ENCODE peak calls at places on chromosomes 6 and 20, in ten cellular contexts. One of them, this sample, is unnamed.

GRCh38 chr6:33140556-33140955 is 51.7 kb downstream of the COL11A2 start:
- DNase-seq in ovary: no peak
- DNase-seq in cardiac muscle cell: no peak
- DNase-seq in mammary epithelial cell: no peak
- DNase-seq in right atrium auricular region: no peak
- DNase-seq in PC-3: no peak
- DNase-seq in psoas muscle: no peak
- DNase-seq in CD8-positive, alpha-beta T cell: no peak
- DNase-seq in MM.1S: no peak
- DNase-seq in astrocyte of the spinal cord: no peak
- DNase-seq in this sample: no peak

GRCh38 chr20:12113468-12114371 is 196.0 kb downstream of the BTBD3 start:
- DNase-seq in ovary: no peak
- DNase-seq in cardiac muscle cell: no peak
- DNase-seq in mammary epithelial cell: peak; percentile 53
- DNase-seq in right atrium auricular region: no peak
- DNase-seq in PC-3: peak; percentile 83
- DNase-seq in psoas muscle: no peak
- DNase-seq in CD8-positive, alpha-beta T cell: no peak
- DNase-seq in MM.1S: peak; percentile 92
- DNase-seq in astrocyte of the spinal cord: peak; percentile 74
- DNase-seq in this sample: peak; percentile 12

GRCh38 chr6:18363746-18364145 is 23.4 kb upstream of the RNF144B start:
- DNase-seq in ovary: no peak
- DNase-seq in cardiac muscle cell: no peak
- DNase-seq in mammary epithelial cell: no peak
- DNase-seq in right atrium auricular region: no peak
- DNase-seq in PC-3: no peak
- DNase-seq in psoas muscle: no peak
- DNase-seq in CD8-positive, alpha-beta T cell: no peak
- DNase-seq in MM.1S: no peak
- DNase-seq in astrocyte of the spinal cord: no peak
- DNase-seq in this sample: no peak

GRCh38 chr20:5522422-5522821 is 205.7 kb upstream of the PROKR2 start:
- DNase-seq in ovary: no peak
- DNase-seq in cardiac muscle cell: no peak
- DNase-seq in mammary epithelial cell: no peak
- DNase-seq in right atrium auricular region: no peak
- DNase-seq in PC-3: no peak
- DNase-seq in psoas muscle: no peak
- DNase-seq in CD8-positive, alpha-beta T cell: no peak
- DNase-seq in MM.1S: no peak
- DNase-seq in astrocyte of the spinal cord: no peak
- DNase-seq in this sample: no peak

GRCh38 chr6:134240664-134241431 is 77.1 kb downstream of the SGK1 start:
- DNase-seq in ovary: no peak
- DNase-seq in cardiac muscle cell: no peak
- DNase-seq in mammary epithelial cell: peak; percentile 75
- DNase-seq in right atrium auricular region: peak; percentile 77
- DNase-seq in PC-3: no peak
- DNase-seq in psoas muscle: peak; percentile 46
- DNase-seq in CD8-positive, alpha-beta T cell: peak; percentile 78
- DNase-seq in MM.1S: no peak
- DNase-seq in astrocyte of the spinal cord: no peak
- DNase-seq in this sample: no peak

GRCh38 chr20:11120451-11120850 is 446.7 kb upstream of the JAG1 start:
- DNase-seq in ovary: no peak
- DNase-seq in cardiac muscle cell: no peak
- DNase-seq in mammary epithelial cell: no peak
- DNase-seq in right atrium auricular region: no peak
- DNase-seq in PC-3: no peak
- DNase-seq in psoas muscle: no peak
- DNase-seq in CD8-positive, alpha-beta T cell: no peak
- DNase-seq in MM.1S: no peak
- DNase-seq in astrocyte of the spinal cord: no peak
- DNase-seq in this sample: no peak

GRCh38 chr6:68967549-68968300 is 332.6 kb downstream of the ADGRB3 start:
- DNase-seq in ovary: peak; percentile 46
- DNase-seq in cardiac muscle cell: peak; percentile 81
- DNase-seq in mammary epithelial cell: peak; percentile 17
- DNase-seq in right atrium auricular region: peak; percentile 63
- DNase-seq in PC-3: peak; percentile 59
- DNase-seq in psoas muscle: peak; percentile 18
- DNase-seq in CD8-positive, alpha-beta T cell: peak; percentile 20
- DNase-seq in MM.1S: peak; percentile 60
- DNase-seq in astrocyte of the spinal cord: peak; percentile 48
- DNase-seq in this sample: peak; percentile 44

GRCh38 chr20:25089096-25089495 is 7.2 kb upstream of the VSX1 start:
- DNase-seq in ovary: no peak
- DNase-seq in cardiac muscle cell: no peak
- DNase-seq in mammary epithelial cell: no peak
- DNase-seq in right atrium auricular region: no peak
- DNase-seq in PC-3: no peak
- DNase-seq in psoas muscle: no peak
- DNase-seq in CD8-positive, alpha-beta T cell: no peak
- DNase-seq in MM.1S: no peak
- DNase-seq in astrocyte of the spinal cord: no peak
- DNase-seq in this sample: no peak

GRCh38 chr20:56855693-56856092 is 226.6 kb downstream of the TFAP2C start:
- DNase-seq in ovary: no peak
- DNase-seq in cardiac muscle cell: no peak
- DNase-seq in mammary epithelial cell: no peak
- DNase-seq in right atrium auricular region: no peak
- DNase-seq in PC-3: no peak
- DNase-seq in psoas muscle: no peak
- DNase-seq in CD8-positive, alpha-beta T cell: no peak
- DNase-seq in MM.1S: no peak
- DNase-seq in astrocyte of the spinal cord: no peak
- DNase-seq in this sample: peak; percentile 24

GRCh38 chr6:110826236-110827129 is 11.2 kb upstream of the CDK19 start:
- DNase-seq in ovary: no peak
- DNase-seq in cardiac muscle cell: no peak
- DNase-seq in mammary epithelial cell: no peak
- DNase-seq in right atrium auricular region: peak; percentile 55
- DNase-seq in PC-3: peak; percentile 58
- DNase-seq in psoas muscle: peak; percentile 35
- DNase-seq in CD8-positive, alpha-beta T cell: no peak
- DNase-seq in MM.1S: no peak
- DNase-seq in astrocyte of the spinal cord: no peak
- DNase-seq in this sample: peak; percentile 28

GRCh38 chr6:152471459-152472070 is 165.6 kb downstream of the SYNE1 start:
- DNase-seq in ovary: no peak
- DNase-seq in cardiac muscle cell: no peak
- DNase-seq in mammary epithelial cell: no peak
- DNase-seq in right atrium auricular region: no peak
- DNase-seq in PC-3: no peak
- DNase-seq in psoas muscle: no peak
- DNase-seq in CD8-positive, alpha-beta T cell: no peak
- DNase-seq in MM.1S: no peak
- DNase-seq in astrocyte of the spinal cord: peak; percentile 14
- DNase-seq in this sample: no peak

GRCh38 chr6:36340671-36341454 is 4.2 kb upstream of the BNIP5 start:
- DNase-seq in ovary: peak; percentile 89
- DNase-seq in cardiac muscle cell: peak; percentile 78
- DNase-seq in mammary epithelial cell: peak; percentile 24
- DNase-seq in right atrium auricular region: peak; percentile 80
- DNase-seq in PC-3: peak; percentile 59
- DNase-seq in psoas muscle: peak; percentile 80
- DNase-seq in CD8-positive, alpha-beta T cell: peak; percentile 53
- DNase-seq in MM.1S: peak; percentile 63
- DNase-seq in astrocyte of the spinal cord: peak; percentile 58
- DNase-seq in this sample: peak; percentile 60

GRCh38 chr20:48257833-48258232 is 472.6 kb upstream of the SULF2 start:
- DNase-seq in ovary: no peak
- DNase-seq in cardiac muscle cell: no peak
- DNase-seq in mammary epithelial cell: no peak
- DNase-seq in right atrium auricular region: no peak
- DNase-seq in PC-3: no peak
- DNase-seq in psoas muscle: no peak
- DNase-seq in CD8-positive, alpha-beta T cell: no peak
- DNase-seq in MM.1S: no peak
- DNase-seq in astrocyte of the spinal cord: no peak
- DNase-seq in this sample: no peak

GRCh38 chr20:48262955-48263354 is 477.7 kb upstream of the SULF2 start:
- DNase-seq in ovary: no peak
- DNase-seq in cardiac muscle cell: no peak
- DNase-seq in mammary epithelial cell: no peak
- DNase-seq in right atrium auricular region: no peak
- DNase-seq in PC-3: no peak
- DNase-seq in psoas muscle: no peak
- DNase-seq in CD8-positive, alpha-beta T cell: no peak
- DNase-seq in MM.1S: no peak
- DNase-seq in astrocyte of the spinal cord: no peak
- DNase-seq in this sample: no peak

GRCh38 chr20:48262396-48262795 is 477.1 kb upstream of the SULF2 start:
- DNase-seq in ovary: no peak
- DNase-seq in cardiac muscle cell: no peak
- DNase-seq in mammary epithelial cell: no peak
- DNase-seq in right atrium auricular region: no peak
- DNase-seq in PC-3: no peak
- DNase-seq in psoas muscle: no peak
- DNase-seq in CD8-positive, alpha-beta T cell: no peak
- DNase-seq in MM.1S: no peak
- DNase-seq in astrocyte of the spinal cord: no peak
- DNase-seq in this sample: no peak

GRCh38 chr20:48259456-48259855 is 474.2 kb upstream of the SULF2 start:
- DNase-seq in ovary: no peak
- DNase-seq in cardiac muscle cell: no peak
- DNase-seq in mammary epithelial cell: no peak
- DNase-seq in right atrium auricular region: no peak
- DNase-seq in PC-3: no peak
- DNase-seq in psoas muscle: no peak
- DNase-seq in CD8-positive, alpha-beta T cell: no peak
- DNase-seq in MM.1S: no peak
- DNase-seq in astrocyte of the spinal cord: no peak
- DNase-seq in this sample: no peak

GRCh38 chr20:48260370-48260769 is 475.1 kb upstream of the SULF2 start:
- DNase-seq in ovary: no peak
- DNase-seq in cardiac muscle cell: no peak
- DNase-seq in mammary epithelial cell: no peak
- DNase-seq in right atrium auricular region: no peak
- DNase-seq in PC-3: no peak
- DNase-seq in psoas muscle: peak; percentile 31
- DNase-seq in CD8-positive, alpha-beta T cell: no peak
- DNase-seq in MM.1S: no peak
- DNase-seq in astrocyte of the spinal cord: no peak
- DNase-seq in this sample: peak; percentile 9
- TF ChIP-seq CTCF in ovary: no peak
- TF ChIP-seq CTCF in cardiac muscle cell: no peak
- TF ChIP-seq CTCF in mammary epithelial cell: no peak
- TF ChIP-seq CTCF in right atrium auricular region: no peak
- TF ChIP-seq CTCF in PC-3: no peak
- TF ChIP-seq CTCF in psoas muscle: no peak
- TF ChIP-seq CTCF in CD8-positive, alpha-beta T cell: no peak
- TF ChIP-seq CTCF in MM.1S: no peak
- TF ChIP-seq CTCF in astrocyte of the spinal cord: no peak
- TF ChIP-seq CTCF in this sample: no peak

GRCh38 chr6:131948692-131949614 is 2.2 kb downstream of the CCN2 start:
- DNase-seq in ovary: peak; percentile 44
- DNase-seq in cardiac muscle cell: peak; percentile 11
- DNase-seq in mammary epithelial cell: peak; percentile 43
- DNase-seq in right atrium auricular region: no peak
- DNase-seq in PC-3: peak; percentile 28
- DNase-seq in psoas muscle: peak; percentile 25
- DNase-seq in CD8-positive, alpha-beta T cell: no peak
- DNase-seq in MM.1S: no peak
- DNase-seq in astrocyte of the spinal cord: peak; percentile 84
- DNase-seq in this sample: peak; percentile 71
- H3K4me3 ChIP-seq in ovary: peak overlapping the region; percentile 80
- H3K4me3 ChIP-seq in cardiac muscle cell: no peak overlapping the region
- H3K4me3 ChIP-seq in mammary epithelial cell: no peak overlapping the region
- H3K4me3 ChIP-seq in right atrium auricular region: peak overlapping the region; percentile 73
- H3K4me3 ChIP-seq in PC-3: peak overlapping the region; percentile 86
- H3K4me3 ChIP-seq in psoas muscle: peak overlapping the region; percentile 70
- H3K4me3 ChIP-seq in CD8-positive, alpha-beta T cell: no peak overlapping the region
- H3K4me3 ChIP-seq in MM.1S: no peak overlapping the region
- H3K4me3 ChIP-seq in astrocyte of the spinal cord: peak overlapping the region; percentile 83
- H3K4me3 ChIP-seq in this sample: peak overlapping the region; percentile 78

GRCh38 chr6:131960371-131961133 is 9.4 kb upstream of the CCN2 start:
- DNase-seq in ovary: no peak
- DNase-seq in cardiac muscle cell: no peak
- DNase-seq in mammary epithelial cell: no peak
- DNase-seq in right atrium auricular region: no peak
- DNase-seq in PC-3: peak; percentile 18
- DNase-seq in psoas muscle: no peak
- DNase-seq in CD8-positive, alpha-beta T cell: no peak
- DNase-seq in MM.1S: peak; percentile 17
- DNase-seq in astrocyte of the spinal cord: no peak
- DNase-seq in this sample: peak; percentile 48
- TF ChIP-seq CTCF in ovary: no peak
- TF ChIP-seq CTCF in cardiac muscle cell: peak; percentile 39
- TF ChIP-seq CTCF in mammary epithelial cell: peak; percentile 32
- TF ChIP-seq CTCF in right atrium auricular region: peak; percentile 61
- TF ChIP-seq CTCF in PC-3: peak; percentile 54
- TF ChIP-seq CTCF in psoas muscle: peak; percentile 8
- TF ChIP-seq CTCF in CD8-positive, alpha-beta T cell: no peak
- TF ChIP-seq CTCF in MM.1S: peak; percentile 38
- TF ChIP-seq CTCF in astrocyte of the spinal cord: no peak
- TF ChIP-seq CTCF in this sample: peak; percentile 43

DNA sequence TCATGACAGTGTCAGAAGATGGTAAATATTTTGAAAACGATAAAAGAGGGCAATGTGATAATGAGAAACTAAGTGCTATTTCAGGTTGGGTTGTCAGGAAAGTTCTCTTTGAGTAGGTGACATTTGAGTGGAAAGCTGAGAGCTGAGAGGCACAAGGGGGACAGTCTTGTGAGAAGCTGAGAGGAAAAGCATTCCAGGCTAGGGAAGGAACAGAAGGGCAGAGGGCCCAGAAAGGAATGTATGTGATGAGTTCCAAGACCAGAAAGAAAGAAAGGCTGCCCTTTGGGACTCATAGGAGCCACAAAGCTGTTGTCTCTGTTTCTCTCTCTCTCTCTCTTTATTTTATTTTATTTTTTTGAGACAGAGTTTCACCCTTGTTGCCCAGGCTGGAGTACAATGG is 7.6 kb upstream of the RNF182 start:
- DNase-seq in ovary: no peak
- DNase-seq in cardiac muscle cell: no peak
- DNase-seq in mammary epithelial cell: no peak
- DNase-seq in right atrium auricular region: no peak
- DNase-seq in PC-3: no peak
- DNase-seq in psoas muscle: no peak
- DNase-seq in CD8-positive, alpha-beta T cell: no peak
- DNase-seq in MM.1S: no peak
- DNase-seq in astrocyte of the spinal cord: no peak
- DNase-seq in this sample: peak; percentile 59
- H3K4me3 ChIP-seq in ovary: no peak overlapping the region
- H3K4me3 ChIP-seq in cardiac muscle cell: no peak overlapping the region
- H3K4me3 ChIP-seq in mammary epithelial cell: no peak overlapping the region
- H3K4me3 ChIP-seq in right atrium auricular region: no peak overlapping the region
- H3K4me3 ChIP-seq in PC-3: no peak overlapping the region
- H3K4me3 ChIP-seq in psoas muscle: no peak overlapping the region
- H3K4me3 ChIP-seq in CD8-positive, alpha-beta T cell: no peak overlapping the region
- H3K4me3 ChIP-seq in MM.1S: no peak overlapping the region
- H3K4me3 ChIP-seq in astrocyte of the spinal cord: no peak overlapping the region
- H3K4me3 ChIP-seq in this sample: no peak overlapping the region

This sample was measured in fibroblast of villous mesenchyme.